ENCODE peak calls at places on chromosomes 4 and X, in four cellular contexts. One of them, this sample, is unnamed.

GRCh38 chr4:16140520-16141249 is 56.9 kb upstream of the PROM1 start:
- DNase-seq in activated naive CD4-positive, alpha-beta T cell: no peak
- DNase-seq in GM10248: no peak
- DNase-seq in posterior cingulate gyrus: no peak
- DNase-seq in this sample: peak; percentile 74

GRCh38 chr4:140691369-140691768 is 64.8 kb downstream of the TBC1D9 start:
- DNase-seq in GM10248: no peak
- DNase-seq in activated naive CD4-positive, alpha-beta T cell: no peak
- DNase-seq in posterior cingulate gyrus: no peak
- DNase-seq in this sample: no peak

GRCh38 chr4:75516144-75516543 is 1.9 kb downstream of the THAP6 start:
- DNase-seq in GM10248: no peak
- DNase-seq in activated naive CD4-positive, alpha-beta T cell: no peak
- DNase-seq in posterior cingulate gyrus: no peak
- DNase-seq in this sample: no peak

GRCh38 chr4:8252301-8253173 is 17.0 kb upstream of the HTRA3 start:
- DNase-seq in activated naive CD4-positive, alpha-beta T cell: no peak
- DNase-seq in posterior cingulate gyrus: no peak
- DNase-seq in GM10248: no peak
- DNase-seq in this sample: no peak

GRCh38 chr4:128916832-128917231 is 107.3 kb downstream of the JADE1 start:
- DNase-seq in activated naive CD4-positive, alpha-beta T cell: no peak
- DNase-seq in GM10248: peak; percentile 19
- DNase-seq in posterior cingulate gyrus: no peak
- DNase-seq in this sample: no peak

GRCh38 chrX:40054793-40055192 is 43.0 kb downstream of the BCOR start:
- DNase-seq in activated naive CD4-positive, alpha-beta T cell: no peak
- DNase-seq in posterior cingulate gyrus: no peak
- DNase-seq in GM10248: no peak
- DNase-seq in this sample: no peak

GRCh38 chr4:73944061-73944875 is 37.6 kb downstream of the PF4 start:
- DNase-seq in activated naive CD4-positive, alpha-beta T cell: no peak
- DNase-seq in posterior cingulate gyrus: no peak
- DNase-seq in GM10248: no peak
- DNase-seq in this sample: no peak

GRCh38 chr4:170420255-170420693 is 330.5 kb upstream of the AADAT start:
- DNase-seq in GM10248: peak; percentile 8
- DNase-seq in posterior cingulate gyrus: no peak
- DNase-seq in activated naive CD4-positive, alpha-beta T cell: no peak
- DNase-seq in this sample: no peak